ENCODE peak calls at places on chromosomes 4 and X, in ten cellular contexts. Z, N, X, C, F, O, Y, J, W and D are unnamed samples.

GRCh38 chrX:107025538-107025937 is 25.5 kb upstream of the MORC4 start:
- DNase-seq in Z (peak; percentile 2), N (peak; percentile 29), X (no peak), C (peak; percentile 7), F (peak; percentile 21), O (peak; percentile 14), Y (peak; percentile 61), J (no peak), W (no peak), D (no peak)

GRCh38 chr4:19913670-19914069 is 338.0 kb upstream of the SLIT2 start:
- DNase-seq in Z (peak; percentile 14), N (no peak), X (no peak), C (no peak), F (no peak), O (no peak), Y (peak; percentile 2), J (no peak), W (no peak), D (no peak)

GRCh38 chr4:152990471-152991131 is 54.5 kb downstream of the FHDC1 start:
- DNase-seq in Z (no peak), N (no peak), X (no peak), C (no peak), F (no peak), O (no peak), Y (no peak), J (no peak), W (no peak), D (no peak)

GRCh38 chr4:44738615-44739014 is 12.3 kb upstream of the GNPDA2 start:
- DNase-seq in Z (no peak), N (no peak), X (no peak), C (no peak), F (no peak), O (peak; percentile 33), Y (peak; percentile 62), J (no peak), W (no peak), D (no peak)

GRCh38 chrX:15299945-15300851 is 15.2 kb downstream of the ASB11 start:
- DNase-seq in Z (no peak), N (peak; percentile 53), X (no peak), C (peak; percentile 17), F (peak; percentile 7), O (peak; percentile 22), Y (peak; percentile 38), J (no peak), W (no peak), D (peak; percentile 14)

GRCh38 chrX:11113731-11114130 is 2.6 kb downstream of the HCCS start:
- DNase-seq in Z (no peak), N (peak; percentile 41), X (no peak), C (peak; percentile 4), F (no peak), O (peak; percentile 15), Y (peak; percentile 49), J (no peak), W (no peak), D (no peak)

GRCh38 chr4:186999676-187000075 is 276.0 kb upstream of the FAT1 start:
- DNase-seq in Z (no peak), N (no peak), X (no peak), C (no peak), F (no peak), O (no peak), Y (no peak), J (no peak), W (no peak), D (no peak)

GRCh38 chr4:8707045-8707781 is 114.6 kb downstream of the CPZ start:
- DNase-seq in Z (no peak), N (no peak), X (peak; percentile 17), C (no peak), F (no peak), O (no peak), Y (no peak), J (peak; percentile 64), W (peak; percentile 17), D (no peak)

GRCh38 chr4:74370912-74371311 is 6.0 kb downstream of the EREG start:
- DNase-seq in Z (peak; percentile 25), N (peak; percentile 60), X (no peak), C (peak; percentile 34), F (peak; percentile 42), O (peak; percentile 58), Y (peak; percentile 85), J (no peak), W (no peak), D (peak; percentile 18)

GRCh38 chr4:1099684-1100335 is 13.6 kb downstream of the RNF212 start:
- DNase-seq in Z (no peak), N (no peak), X (no peak), C (peak; percentile 86), F (no peak), O (no peak), Y (no peak), J (no peak), W (no peak), D (no peak)

GRCh38 chr4:156197216-156197615 is 243.6 kb upstream of the CTSO start:
- DNase-seq in Z (no peak), N (no peak), X (no peak), C (no peak), F (no peak), O (no peak), Y (no peak), J (no peak), W (no peak), D (no peak)

GRCh38 chrX:65690057-65690855 is 22.8 kb downstream of the MSN start:
- DNase-seq in Z (peak; percentile 79), N (no peak), X (no peak), C (no peak), F (no peak), O (peak; percentile 68), Y (peak; percentile 50), J (no peak), W (peak; percentile 62), D (no peak)

GRCh38 chr4:961651-962230 is 11.6 kb downstream of the DGKQ start:
- DNase-seq in Z (no peak), N (no peak), X (no peak), C (no peak), F (peak; percentile 40), O (no peak), Y (no peak), J (peak; percentile 14), W (no peak), D (no peak)

DNA sequence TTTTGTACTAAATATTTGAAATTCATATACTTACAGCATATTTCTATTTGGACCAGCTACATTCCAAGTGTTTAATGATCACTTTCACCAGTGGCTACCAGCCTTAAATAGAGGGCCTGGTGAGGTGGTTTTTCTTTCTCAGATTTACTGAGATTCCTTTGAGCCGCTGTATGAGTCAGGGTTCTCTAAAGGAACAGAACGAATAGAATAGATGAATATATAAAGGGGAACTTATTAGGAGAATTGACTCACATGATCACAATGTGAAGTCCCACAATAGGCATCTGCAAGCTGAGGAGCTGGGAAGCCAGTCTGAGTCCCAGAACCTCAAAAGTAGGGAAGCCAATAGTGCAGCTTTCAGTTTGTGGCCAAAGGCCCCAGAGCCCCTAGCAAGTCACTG is 146.2 kb upstream of the TLL1 start:
- DNase-seq in Z (peak; percentile 74), N (no peak), X (no peak), C (no peak), F (no peak), O (peak; percentile 82), Y (no peak), J (no peak), W (no peak), D (no peak)
- TF ChIP-seq CTCF in Z (no peak), N (no peak), X (no peak), C (no peak), F (no peak), O (no peak), Y (no peak), J (no peak), W (no peak), D (no peak)

GRCh38 chr4:9898596-9899345 is 117.3 kb downstream of the DRD5 start:
- DNase-seq in Z (no peak), N (peak; percentile 9), X (no peak), C (peak; percentile 7), F (peak; percentile 3), O (no peak), Y (peak; percentile 88), J (peak; percentile 32), W (no peak), D (peak; percentile 39)
- TF ChIP-seq CTCF in Z (no peak), N (peak; percentile 2), X (peak; percentile 41), C (no peak), F (no peak), O (no peak), Y (peak; percentile 78), J (no peak), W (no peak), D (peak; percentile 59)

GRCh38 chr4:35725131-35725530 is 519.2 kb downstream of the ARAP2 start:
- DNase-seq in Z (no peak), N (no peak), X (no peak), C (no peak), F (no peak), O (no peak), Y (no peak), J (no peak), W (no peak), D (no peak)
- TF ChIP-seq CTCF in Z (no peak), N (no peak), X (no peak), C (no peak), F (no peak), O (no peak), Y (no peak), J (peak; percentile 12), W (no peak), D (peak; percentile 29)

GRCh38 chr4:86481429-86481828 is 112.7 kb upstream of the PTPN13 start:
- DNase-seq in Z (no peak), N (no peak), X (no peak), C (no peak), F (no peak), O (no peak), Y (no peak), J (no peak), W (no peak), D (no peak)

GRCh38 chr4:86482296-86482695 is 111.8 kb upstream of the PTPN13 start:
- DNase-seq in Z (no peak), N (no peak), X (no peak), C (no peak), F (no peak), O (no peak), Y (no peak), J (no peak), W (no peak), D (no peak)

GRCh38 chr4:86487738-86488137 is 106.4 kb upstream of the PTPN13 start:
- DNase-seq in Z (no peak), N (no peak), X (no peak), C (no peak), F (no peak), O (no peak), Y (no peak), J (no peak), W (no peak), D (no peak)

GRCh38 chr4:86484241-86484640 is 109.9 kb upstream of the PTPN13 start:
- DNase-seq in Z (peak; percentile 33), N (no peak), X (no peak), C (no peak), F (no peak), O (peak; percentile 51), Y (peak; percentile 67), J (no peak), W (no peak), D (no peak)

DNA sequence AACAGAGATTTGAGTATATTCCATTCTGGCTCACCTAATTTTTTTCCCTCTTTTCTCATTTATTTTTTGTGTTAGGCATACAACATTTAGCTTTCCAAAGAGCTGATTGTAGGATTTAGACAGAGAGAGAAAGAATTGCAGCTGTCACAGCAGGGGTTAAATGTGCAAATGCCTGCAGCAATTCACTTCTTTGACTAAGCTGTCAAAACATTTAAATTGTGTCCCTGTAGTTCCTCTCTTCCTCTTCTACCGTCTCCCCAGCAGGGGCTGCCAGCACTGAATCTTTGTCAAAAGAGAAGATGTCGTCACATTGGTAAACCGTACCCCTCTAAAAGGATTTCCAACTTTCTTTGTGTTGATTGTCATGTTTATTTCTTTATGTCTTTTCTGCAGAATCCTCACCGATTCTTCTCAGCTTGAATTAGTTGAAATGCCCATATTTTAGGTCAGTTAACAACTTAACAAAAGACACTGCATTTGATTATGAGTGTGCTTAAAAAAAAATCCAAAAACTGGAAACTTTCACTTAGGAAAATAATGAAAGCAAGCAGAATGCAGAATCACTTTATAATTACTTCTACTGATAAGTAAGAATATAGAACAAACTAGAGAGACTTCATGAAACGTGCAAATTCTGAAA is 111.1 kb upstream of the PTPN13 start:
- DNase-seq in Z (no peak), N (no peak), X (no peak), C (no peak), F (no peak), O (peak; percentile 48), Y (peak; percentile 46), J (peak; percentile 17), W (no peak), D (peak; percentile 50)
- TF ChIP-seq CTCF in Z (peak; percentile 14), N (no peak), X (peak; percentile 13), C (no peak), F (no peak), O (peak; percentile 41), Y (peak; percentile 53), J (peak; percentile 22), W (no peak), D (peak; percentile 66)